ENCODE peak calls at places on chromosomes 12 and 14, in five cellular contexts. N is HepG2, K is left lung, P is ovary, D is PC-9. Y is an unnamed sample. For H3K4me1, the result is how much of the 10 kb centered on the place peaks cover.

GRCh38 chr12:42442888-42443287 is 116.9 kb downstream of the PPHLN1 start:
- DNase-seq in D (no peak), N (no peak), P (no peak), K (no peak), Y (no peak)

GRCh38 chr12:12582895-12583303 is 20.2 kb upstream of the DUSP16 start:
- DNase-seq in D (peak), P (no peak), N (peak), K (no peak), Y (no peak)

GRCh38 chr14:70655110-70655826 is 13.6 kb downstream of the TTC9 start:
- DNase-seq in P (no peak), K (no peak), N (no peak), D (no peak), Y (no peak)

GRCh38 chr14:100547633-100548294 is 39.5 kb downstream of the BEGAIN start:
- DNase-seq in K (peak), P (peak), N (no peak), D (peak), Y (peak)

GRCh38 chr12:131829351-131829794 is 1.2 kb downstream of the MMP17 start:
- DNase-seq in D (no peak), N (no peak), K (no peak), P (peak), Y (no peak)

GRCh38 chr12:102760322-102760721 is 156.7 kb downstream of the PAH start:
- DNase-seq in K (no peak), N (no peak), P (no peak), D (no peak), Y (no peak)

GRCh38 chr14:59028476-59029202 is 159.8 kb upstream of the DAAM1 start:
- DNase-seq in D (peak), P (peak), N (peak), K (peak), Y (peak)

GRCh38 chr12:114769634-114770033 is 85.7 kb upstream of the TBX3 start:
- DNase-seq in K (no peak), P (no peak), D (peak), N (peak), Y (no peak)

GRCh38 chr12:13661005-13661887 is 320.2 kb downstream of the GRIN2B start:
- DNase-seq in D (no peak), N (peak), P (peak), K (no peak), Y (peak)

GRCh38 chr12:91377456-91377855 is 194.8 kb upstream of the DCN start:
- DNase-seq in D (no peak), N (no peak), P (no peak), K (no peak), Y (no peak)

GRCh38 chr12:104460973-104461693 is 4.4 kb downstream of the CHST11 start:
- DNase-seq in P (no peak), N (no peak), D (no peak), K (no peak), Y (no peak)

GRCh38 chr12:71214511-71215285 is 56.9 kb upstream of the TSPAN8 start:
- DNase-seq in P (no peak), K (no peak), N (peak), D (no peak), Y (no peak)

GRCh38 chr12:58907326-58907855 is 12.9 kb downstream of the LRIG3 start:
- DNase-seq in P (no peak), N (no peak), D (no peak), K (no peak), Y (no peak)

GRCh38 chr14:96060161-96060933 is 21.2 kb downstream of the C14orf132 start:
- DNase-seq in K (no peak), P (no peak), D (no peak), N (no peak), Y (no peak)

GRCh38 chr14:61252354-61253063 is 28.6 kb downstream of the TMEM30B start:
- DNase-seq in P (peak), K (peak), N (peak), D (peak), Y (peak)

GRCh38 chr12:90945070-90945649 is 9.8 kb downstream of the CCER1 start:
- DNase-seq in P (no peak), N (peak), D (peak), K (no peak), Y (no peak)

GRCh38 chr12:15011162-15011561 is 38.3 kb downstream of the PDE6H start:
- DNase-seq in P (no peak), N (no peak), K (no peak), D (no peak), Y (no peak)

GRCh38 chr14:45095143-45095542 is 11.2 kb downstream of the PRPF39 start:
- DNase-seq in D (no peak), N (no peak), P (no peak), K (no peak), Y (no peak)

GRCh38 chr12:51814311-51815088 is 34.0 kb downstream of the FIGNL2 start:
- DNase-seq in D (no peak), K (peak), N (peak), P (peak), Y (peak)

GRCh38 chr14:100192250-100192671 is 32.8 kb upstream of the DEGS2 start:
- DNase-seq in K (no peak), P (peak), D (no peak), N (no peak), Y (peak)

GRCh38 chr14:65476290-65476941 is 63.9 kb downstream of the FUT8 start:
- DNase-seq in D (no peak), N (no peak), P (no peak), K (no peak), Y (no peak)

GRCh38 chr14:29453045-29453444 is 474.6 kb downstream of the PRKD1 start:
- DNase-seq in N (no peak), K (no peak), D (no peak), P (no peak), Y (no peak)

GRCh38 chr12:121444842-121445202 is 44.9 kb downstream of the RNF34 start:
- DNase-seq in P (no peak), N (no peak), D (no peak), K (no peak), Y (no peak)

GRCh38 chr12:109738209-109738608 is 24.6 kb downstream of the FAM222A start:
- DNase-seq in P (no peak), D (no peak), K (peak), N (no peak), Y (peak)

GRCh38 chr14:29805415-29806123 is 122.1 kb downstream of the PRKD1 start:
- DNase-seq in N (no peak), P (peak), K (peak), D (no peak), Y (peak)

GRCh38 chr14:24369463-24369862 is 1.5 kb downstream of the NFATC4 start:
- DNase-seq in D (no peak), N (no peak), K (no peak), P (peak), Y (peak)

GRCh38 chr12:123098780-123099179 is 52.1 kb downstream of the PITPNM2 start:
- DNase-seq in K (no peak), P (no peak), N (no peak), D (no peak), Y (no peak)

GRCh38 chr12:5571115-5571514 is 139.2 kb downstream of the NTF3 start:
- DNase-seq in K (no peak), N (no peak), D (no peak), P (no peak), Y (no peak)

GRCh38 chr12:5565933-5566632 is 134.2 kb downstream of the NTF3 start:
- DNase-seq in D (no peak), N (no peak), P (no peak), K (no peak), Y (no peak)

GRCh38 chr12:5573390-5573789 is 141.5 kb downstream of the NTF3 start:
- DNase-seq in K (no peak), P (no peak), N (no peak), D (no peak), Y (no peak)

GRCh38 chr12:5567021-5567744 is 135.3 kb downstream of the NTF3 start:
- DNase-seq in D (no peak), N (no peak), K (no peak), P (no peak), Y (no peak)

DNA sequence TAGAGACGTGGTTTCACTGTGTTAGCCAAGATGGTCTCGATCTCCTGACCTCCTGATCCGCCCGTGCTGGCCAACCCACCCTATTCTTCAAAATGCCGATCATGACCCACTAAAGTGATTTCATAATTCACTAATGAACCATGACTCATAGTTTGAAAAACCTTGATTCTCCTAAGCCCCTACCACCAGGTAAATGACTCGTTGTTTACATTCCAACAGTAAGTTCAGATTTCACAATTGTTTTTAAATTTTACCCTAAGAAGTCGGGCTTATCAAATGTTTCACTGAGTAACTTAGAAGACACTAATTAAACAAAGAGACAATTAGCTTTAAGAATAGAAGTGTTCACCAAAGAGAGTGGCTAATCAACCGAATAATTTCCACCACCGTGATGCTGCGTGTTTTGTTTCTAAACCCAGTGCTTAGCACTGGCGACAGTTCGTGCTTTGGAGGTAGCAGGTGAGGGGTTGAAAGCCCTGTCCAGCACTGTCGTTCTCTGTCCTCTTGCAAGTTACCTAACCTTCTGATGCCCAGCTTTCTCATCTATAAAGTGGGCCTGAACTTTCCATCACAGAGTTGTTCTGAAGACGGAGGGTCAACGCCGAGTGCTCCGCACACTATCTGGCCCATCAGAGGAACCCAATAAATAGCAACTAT is 136.5 kb downstream of the NTF3 start:
- DNase-seq in D (peak), P (no peak), N (peak), K (no peak), Y (no peak)
- H3K27ac ChIP-seq in D (no peak), P (no peak), N (no peak), K (no peak), Y (no peak)

DNA sequence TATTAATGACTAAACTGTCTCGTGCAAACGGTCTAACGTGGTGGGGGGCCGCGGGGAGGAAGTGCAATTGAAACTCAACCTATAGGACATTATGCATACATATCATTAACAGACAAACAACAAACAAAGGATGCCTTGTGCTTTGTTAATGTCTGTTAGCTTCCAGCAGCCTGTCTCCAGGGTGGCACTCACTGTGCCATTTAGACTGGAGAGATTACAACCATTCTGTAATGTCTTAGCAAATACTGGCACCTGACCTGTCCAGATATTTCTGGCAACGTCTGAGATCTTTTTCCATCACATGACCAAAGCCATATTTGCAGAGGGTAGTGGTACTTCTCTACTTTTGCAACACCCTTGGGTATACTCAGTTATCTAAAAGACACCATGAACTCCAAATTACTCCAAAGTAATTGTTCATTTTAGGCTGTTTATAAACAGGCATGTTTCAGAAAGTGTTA is 11.6 kb downstream of the BHLHE41 start:
- DNase-seq in K (no peak), P (no peak), N (no peak), D (peak), Y (peak)
- H3K4me3 ChIP-seq in K (peak), P (no peak), N (no peak), D (peak), Y (peak)

GRCh38 chr12:108693186-108693585 is 38.1 kb downstream of the CORO1C start:
- DNase-seq in D (no peak), P (no peak), N (no peak), K (no peak), Y (no peak)

GRCh38 chr12:108694812-108695278 is 36.5 kb downstream of the CORO1C start:
- DNase-seq in P (no peak), K (no peak), N (no peak), D (no peak), Y (no peak)

GRCh38 chr12:108691995-108692808 is 39.1 kb downstream of the CORO1C start:
- DNase-seq in D (no peak), K (peak), P (no peak), N (no peak), Y (no peak)

GRCh38 chr12:108691154-108691994 is 39.9 kb downstream of the CORO1C start:
- DNase-seq in D (peak), N (peak), K (peak), P (peak), Y (peak)

DNA sequence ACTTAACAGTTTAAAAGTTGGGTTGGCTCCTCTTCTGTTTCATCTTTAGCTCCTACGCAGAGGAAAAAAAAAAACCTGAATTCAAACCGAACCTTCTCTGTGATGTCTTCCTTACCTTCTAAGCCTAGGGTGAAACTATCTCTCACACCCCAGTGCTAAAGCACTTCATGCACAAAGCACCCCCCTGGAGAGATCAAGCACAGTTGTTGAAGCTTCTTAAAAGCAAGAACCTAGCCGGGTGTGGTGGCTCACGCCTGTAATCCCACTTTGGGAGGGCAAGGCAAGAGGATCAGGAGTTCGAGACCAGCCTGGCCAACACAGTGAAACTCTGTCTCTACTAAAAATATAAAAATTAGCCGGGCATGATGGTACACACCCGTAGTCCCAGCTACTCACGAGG is 37.5 kb downstream of the CORO1C start:
- DNase-seq in N (no peak), D (no peak), P (no peak), K (no peak), Y (no peak)
- H3K4me1 ChIP-seq in N (under half), D (half or more), P (under half), K (half or more), Y (under half)

GRCh38 chr14:52355016-52355430 is 40.9 kb downstream of the PTGER2 start:
- DNase-seq in K (no peak), P (no peak), N (no peak), D (peak), Y (no peak)
- H3K27ac ChIP-seq in K (no peak), P (no peak), N (no peak), D (peak), Y (no peak)

GRCh38 chr14:66853311-66853710 is 335.9 kb upstream of the GARIN2 start:
- DNase-seq in K (no peak), D (no peak), N (no peak), P (no peak), Y (no peak)

GRCh38 chr14:66850258-66850897 is 338.9 kb upstream of the GARIN2 start:
- DNase-seq in K (no peak), P (no peak), D (no peak), N (no peak), Y (no peak)
- H3K4me3 ChIP-seq in K (no peak), P (no peak), D (no peak), N (no peak), Y (no peak)

DNA sequence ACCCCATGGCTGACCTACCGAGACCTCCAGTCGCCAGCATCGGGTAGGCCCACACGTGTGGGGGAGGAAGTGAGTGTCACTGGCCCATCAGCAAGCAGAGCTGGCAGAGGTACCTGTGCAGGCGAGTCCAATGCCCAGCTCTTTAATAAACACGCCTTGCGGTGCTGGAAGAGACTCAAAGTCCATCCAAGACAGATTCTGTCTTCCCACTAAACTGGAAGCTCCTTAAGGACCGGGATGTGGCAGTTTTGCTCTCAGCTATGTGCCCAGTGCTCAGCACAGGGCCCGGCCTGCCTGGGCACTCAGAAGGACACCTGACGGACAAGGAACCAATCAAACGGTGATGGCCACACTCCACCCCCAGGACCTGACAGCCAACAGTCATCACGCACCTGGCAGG is 65.0 kb downstream of the ITPK1 start:
- DNase-seq in D (no peak), N (no peak), P (no peak), K (no peak), Y (no peak)
- H3K4me1 ChIP-seq in D (under half), N (under half), P (under half), K (under half), Y (under half)

GRCh38 chr14:102517412-102518062 is 8.0 kb upstream of the ANKRD9 start:
- DNase-seq in N (no peak), D (no peak), K (no peak), P (no peak), Y (no peak)
- H3K27ac ChIP-seq in N (no peak), D (no peak), K (no peak), P (peak), Y (no peak)

GRCh38 chr12:55933158-55933798 is 2.3 kb downstream of the DGKA start:
- DNase-seq in N (no peak), D (peak), P (no peak), K (no peak), Y (no peak)

GRCh38 chr12:55934773-55935172 is 3.8 kb downstream of the DGKA start:
- DNase-seq in N (no peak), P (no peak), D (no peak), K (no peak), Y (no peak)

GRCh38 chr12:55932546-55932919 is 1.6 kb downstream of the DGKA start:
- DNase-seq in K (no peak), P (no peak), D (no peak), N (no peak), Y (no peak)

GRCh38 chr12:55934343-55934742 is 3.4 kb downstream of the DGKA start:
- DNase-seq in K (no peak), P (no peak), N (no peak), D (no peak), Y (no peak)

GRCh38 chr12:55933799-55934174 is 2.8 kb downstream of the DGKA start:
- DNase-seq in N (no peak), P (no peak), K (no peak), D (no peak), Y (no peak)
- H3K4me3 ChIP-seq in N (no peak), P (no peak), K (no peak), D (peak), Y (no peak)

GRCh38 chr12:6199531-6200265 is 502 bp upstream of the CD9 start:
- DNase-seq in D (peak), P (peak), K (peak), N (no peak), Y (no peak)
- H3K4me1 ChIP-seq in D (half or more), P (under half), K (half or more), N (half or more), Y (under half)

Y was measured in pancreas.